ENCODE peak calls at places on chromosomes 3 and 15, in five cellular contexts. O is K562, A is upper lobe of left lung, J is GM12878, C is HepG2. X is an unnamed sample.
A peak's percentile ranks its signal among the peaks of the same experiment; 100 is the strongest.

GRCh38 chr15:63198752-63199250 is 9.4 kb downstream of the RAB8B start:
- ATAC-seq in J (no peak), C (no peak), A (no peak), O (peak; percentile 23), X (no peak)

GRCh38 chr3:22713936-22714335 is 489.2 kb upstream of the UBE2E2 start:
- ATAC-seq in O (no peak), J (no peak), C (no peak), A (peak; percentile 49), X (peak; percentile 85)

GRCh38 chr15:48939686-48940085 is 24.0 kb downstream of the SHC4 start:
- ATAC-seq in J (no peak), O (no peak), A (no peak), C (no peak), X (no peak)

GRCh38 chr3:125212096-125212508 is 446 bp downstream of the SLC12A8 start:
- ATAC-seq in O (no peak), J (peak; percentile 18), C (no peak), A (peak; percentile 13), X (no peak)

GRCh38 chr15:100633763-100634075 is 31.3 kb downstream of the ASB7 start:
- ATAC-seq in J (no peak), O (no peak), A (peak; percentile 42), C (no peak), X (no peak)

GRCh38 chr3:113717308-113717707 is 20.9 kb upstream of the USF3 start:
- ATAC-seq in O (no peak), C (no peak), J (no peak), A (no peak), X (no peak)

GRCh38 chr3:140270329-140270728 is 335.3 kb downstream of the CLSTN2 start:
- ATAC-seq in J (no peak), O (no peak), C (no peak), A (no peak), X (no peak)

GRCh38 chr15:56798639-56799038 is 65.3 kb upstream of the ZNF280D start:
- ATAC-seq in O (no peak), C (no peak), A (no peak), J (peak; percentile 95), X (no peak)

GRCh38 chr3:117681619-117682018 is 972.0 kb downstream of the TUSC7 start:
- ATAC-seq in A (no peak), C (no peak), J (no peak), O (no peak), X (no peak)

GRCh38 chr3:61964566-61964965 is 403.2 kb downstream of the PTPRG start:
- ATAC-seq in C (no peak), J (no peak), O (no peak), A (no peak), X (no peak)

GRCh38 chr3:71658131-71658530 is 67.1 kb downstream of the EIF4E3 start:
- ATAC-seq in O (no peak), J (no peak), A (peak; percentile 88), C (no peak), X (peak; percentile 92)

GRCh38 chr3:61783993-61784718 is 222.8 kb downstream of the PTPRG start:
- ATAC-seq in C (no peak), O (no peak), A (no peak), J (peak; percentile 77), X (no peak)

GRCh38 chr3:170043506-170043905 is 5.7 kb downstream of the GPR160 start:
- ATAC-seq in C (no peak), J (no peak), A (no peak), O (no peak), X (no peak)

GRCh38 chr3:175392653-175393052 is 533.5 kb downstream of the NAALADL2 start:
- ATAC-seq in C (no peak), O (no peak), A (no peak), J (peak; percentile 23), X (no peak)

GRCh38 chr15:86751116-86751515 is 671.4 kb downstream of the AGBL1 start:
- ATAC-seq in C (no peak), J (no peak), A (no peak), O (no peak), X (no peak)

GRCh38 chr15:29968099-29968892 is 114.5 kb upstream of the GOLGA8J start:
- ATAC-seq in O (no peak), A (no peak), C (no peak), J (no peak), X (peak; percentile 28)

GRCh38 chr3:30286811-30287210 is 319.6 kb upstream of the TGFBR2 start:
- ATAC-seq in C (no peak), O (no peak), A (no peak), J (no peak), X (no peak)

GRCh38 chr3:128823638-128824037 is 55.8 kb upstream of the ACAD9 start:
- ATAC-seq in J (no peak), O (peak; percentile 41), A (no peak), C (peak; percentile 62), X (no peak)

GRCh38 chr3:86173401-86173800 is 817.5 kb downstream of the VGLL3 start:
- ATAC-seq in A (no peak), C (no peak), J (no peak), O (no peak), X (no peak)

GRCh38 chr15:95377251-95377852 is 953.1 kb upstream of the NR2F2 start:
- ATAC-seq in O (no peak), J (no peak), C (no peak), A (no peak), X (no peak)

GRCh38 chr3:172135766-172136729 is 96.7 kb downstream of the FNDC3B start:
- ATAC-seq in O (peak; percentile 16), C (no peak), J (no peak), A (no peak), X (peak; percentile 19)

GRCh38 chr3:187256217-187256616 is 35.3 kb downstream of the MASP1 start:
- ATAC-seq in A (no peak), O (peak; percentile 99), C (peak; percentile 26), J (no peak), X (no peak)

GRCh38 chr3:95923496-95924210 is 890.7 kb upstream of the EPHA6 start:
- ATAC-seq in O (no peak), J (no peak), A (no peak), C (no peak), X (peak; percentile 89)
- TF ChIP-seq EP300 in O (no peak), J (no peak), A (peak; percentile 85), C (no peak), X (no peak)

DNA sequence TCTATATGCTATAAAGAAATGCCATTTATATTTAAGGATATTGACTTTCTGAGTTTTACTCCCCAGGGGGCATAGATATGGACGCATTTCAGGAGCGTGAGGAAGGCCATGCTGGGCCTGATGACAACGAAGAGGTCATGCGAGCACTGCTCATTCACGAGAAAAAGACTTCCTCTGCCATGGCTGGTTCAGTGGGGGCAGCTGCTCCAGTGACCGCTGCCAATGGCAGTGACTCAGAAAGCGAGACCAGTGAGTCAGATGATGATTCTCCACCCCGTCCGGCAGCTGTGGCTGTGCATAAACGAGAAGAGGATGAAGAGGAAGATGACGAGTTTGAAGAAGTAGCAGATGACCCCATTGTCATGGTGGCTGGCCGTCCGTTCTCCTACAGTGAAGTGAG is 38.4 kb downstream of the GTF2E1 start:
- ATAC-seq in J (peak; percentile 98), C (no peak), A (no peak), O (no peak), X (no peak)
- TF ChIP-seq POLR2AphosphoS5 in J (no peak), C (no peak), A (no peak), O (no peak), X (no peak)

GRCh38 chr3:25751691-25752090 is 31.6 kb downstream of the NGLY1 start:
- ATAC-seq in A (no peak), J (no peak), C (no peak), O (no peak), X (no peak)
- H3K27ac ChIP-seq in A (no peak overlapping the region), J (no peak overlapping the region), C (no peak overlapping the region), O (no peak overlapping the region), X (no peak overlapping the region)

GRCh38 chr15:90421527-90421926 is 33.5 kb downstream of the IQGAP1 start:
- ATAC-seq in A (no peak), C (peak; percentile 61), O (no peak), J (no peak), X (no peak)
- TF ChIP-seq EP300 in A (no peak), C (no peak), O (no peak), J (no peak), X (no peak)

DNA sequence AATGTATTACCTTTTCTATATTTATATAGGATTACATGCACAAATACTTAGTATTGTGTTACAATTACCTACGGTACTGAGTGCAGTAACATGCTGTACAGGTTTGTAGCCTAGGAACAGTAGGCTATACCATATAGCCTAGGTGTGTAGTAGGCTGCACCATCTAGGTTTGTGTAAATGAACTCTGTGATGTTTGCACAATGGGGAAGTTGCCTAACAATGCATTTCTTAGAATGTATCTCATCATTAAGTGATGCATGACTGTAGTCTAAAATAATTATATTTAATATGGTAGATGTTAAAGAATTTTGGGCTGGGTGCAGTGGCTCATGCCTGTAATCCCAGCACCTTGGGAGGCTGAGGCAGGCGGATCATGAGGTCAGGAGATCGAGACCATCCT is 281.0 kb downstream of the KLF13 start:
- ATAC-seq in O (no peak), C (no peak), A (no peak), J (no peak), X (no peak)
- TF ChIP-seq POLR2AphosphoS5 in O (no peak), C (no peak), A (no peak), J (no peak), X (no peak)

DNA sequence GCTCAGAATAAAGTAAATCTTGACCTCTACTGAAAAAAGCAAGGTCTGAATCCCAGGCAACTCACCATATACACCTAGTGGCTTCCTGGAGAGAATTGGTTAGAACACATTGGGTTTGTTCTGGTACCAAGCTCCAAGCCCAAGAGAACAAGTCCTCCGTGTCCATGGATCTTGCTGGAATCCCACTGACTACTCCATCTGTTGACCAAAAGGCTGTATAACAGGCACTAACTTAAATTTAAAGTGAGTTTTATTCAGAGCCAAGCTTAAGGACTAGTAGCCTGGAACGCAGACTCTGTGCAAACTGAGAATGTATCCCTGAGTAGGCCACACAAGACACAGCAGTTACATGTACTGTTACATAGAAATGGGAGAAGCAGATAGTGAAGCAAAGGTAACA is 342.1 kb upstream of the LRRC3B start:
- ATAC-seq in A (no peak), O (no peak), J (no peak), C (no peak), X (no peak)
- H3K27ac ChIP-seq in A (no peak overlapping the region), O (no peak overlapping the region), J (no peak overlapping the region), C (no peak overlapping the region), X (no peak overlapping the region)

DNA sequence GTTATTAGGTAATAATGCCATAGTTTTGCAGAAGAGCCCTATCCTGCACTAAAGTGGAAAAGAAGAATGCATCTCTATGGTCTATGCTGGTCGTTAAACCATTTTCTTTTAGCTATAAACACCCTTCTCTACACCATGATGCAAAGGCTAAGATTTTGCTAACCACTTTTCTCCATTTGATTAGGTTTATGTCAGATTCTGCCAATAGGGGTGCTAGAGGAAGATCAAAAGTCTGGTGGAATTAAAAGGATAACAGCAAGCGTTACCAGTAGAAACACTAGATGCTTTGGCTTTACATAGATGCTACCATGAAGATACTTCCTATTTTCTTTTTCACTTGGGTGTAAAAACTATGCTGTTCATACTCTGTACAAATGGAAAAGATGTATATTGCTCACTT is 669.8 kb upstream of the ARPP21 start:
- ATAC-seq in C (no peak), J (no peak), A (no peak), O (no peak), X (no peak)
- TF ChIP-seq EP300 in C (no peak), J (no peak), A (no peak), O (no peak), X (no peak)

GRCh38 chr3:36991147-36991546 is 1.8 kb downstream of the EPM2AIP1 start:
- ATAC-seq in C (no peak), O (no peak), A (no peak), J (peak; percentile 2), X (no peak)
- TF ChIP-seq POLR2AphosphoS5 in C (no peak), O (no peak), A (no peak), J (peak; percentile 40), X (no peak)